ENCODE peak calls at places on chromosomes 16 and 17, in nine cellular contexts. X is brain microvascular endothelial cell, Q is A549, I is vagina, O is adrenal gland, J is A673, D is tibial artery, A is prostate gland, W is sigmoid colon. R is an unnamed sample.

GRCh38 chr17:41882756-41883155 is 17.5 kb upstream of the KLHL11 start:
- DNase-seq in X (no peak), Q (no peak), I (no peak), O (no peak), J (no peak), D (no peak), A (no peak), W (no peak), R (no peak)

GRCh38 chr17:77036841-77037381 is 103.9 kb upstream of the SEC14L1 start:
- DNase-seq in X (no peak), Q (no peak), I (no peak), O (no peak), J (no peak), D (no peak), A (no peak), W (no peak), R (no peak)

GRCh38 chr17:43530303-43531081 is 15.6 kb downstream of the ETV4 start:
- DNase-seq in X (peak), Q (no peak), I (no peak), O (peak), J (peak), D (no peak), A (peak), W (peak), R (peak)

GRCh38 chr16:626787-627457 is 3.9 kb upstream of the WFIKKN1 start:
- DNase-seq in X (peak), Q (peak), I (no peak), O (peak), J (peak), D (no peak), A (no peak), W (peak), R (peak)

GRCh38 chr17:79372470-79373238 is 238.2 kb downstream of the RBFOX3 start:
- DNase-seq in X (no peak), Q (no peak), I (no peak), O (no peak), J (no peak), D (no peak), A (no peak), W (no peak), R (no peak)

GRCh38 chr16:4733747-4734062 is 366 bp downstream of the ANKS3 start:
- DNase-seq in X (peak), Q (no peak), I (no peak), O (no peak), J (no peak), D (no peak), A (peak), W (peak), R (no peak)

GRCh38 chr16:56488035-56488434 is 31.8 kb downstream of the BBS2 start:
- DNase-seq in X (no peak), Q (no peak), I (no peak), O (no peak), J (peak), D (no peak), A (no peak), W (no peak), R (no peak)

GRCh38 chr17:45425125-45425983 is 7.3 kb downstream of the ARHGAP27 start:
- DNase-seq in X (peak), Q (peak), I (no peak), O (no peak), J (peak), D (no peak), A (peak), W (no peak), R (peak)

GRCh38 chr17:45432405-45433113 is at the start of gene ARHGAP27:
- DNase-seq in X (no peak), Q (no peak), I (no peak), O (peak), J (no peak), D (no peak), A (no peak), W (peak), R (peak)

GRCh38 chr17:50768348-50768761 is 1.0 kb upstream of the ANKRD40CL start:
- DNase-seq in X (no peak), Q (peak), I (no peak), O (peak), J (no peak), D (no peak), A (peak), W (no peak), R (peak)

GRCh38 chr16:1108299-1109252 is 12.5 kb upstream of the C1QTNF8 start:
- DNase-seq in X (no peak), Q (no peak), I (no peak), O (peak), J (no peak), D (peak), A (peak), W (peak), R (no peak)

GRCh38 chr16:56849690-56850680 is 15.0 kb upstream of the SLC12A3 start:
- DNase-seq in X (peak), Q (no peak), I (no peak), O (no peak), J (no peak), D (peak), A (no peak), W (no peak), R (no peak)

GRCh38 chr16:69709456-69710084 is 16.8 kb downstream of the NQO1 start:
- DNase-seq in X (peak), Q (peak), I (no peak), O (no peak), J (peak), D (peak), A (peak), W (no peak), R (no peak)

GRCh38 chr17:33560165-33560564 is 267.1 kb upstream of the ASIC2 start:
- DNase-seq in X (peak), Q (no peak), I (no peak), O (no peak), J (peak), D (no peak), A (no peak), W (no peak), R (no peak)

GRCh38 chr17:81063488-81064093 is 28.6 kb downstream of the BAIAP2 start:
- DNase-seq in X (no peak), Q (no peak), I (no peak), O (no peak), J (no peak), D (no peak), A (no peak), W (no peak), R (no peak)

GRCh38 chr16:555528-556478 is 4.4 kb upstream of the PRR35 start:
- DNase-seq in X (no peak), Q (no peak), I (no peak), O (no peak), J (no peak), D (no peak), A (no peak), W (no peak), R (no peak)

GRCh38 chr17:82871056-82871775 is 31.4 kb upstream of the ZNF750 start:
- DNase-seq in X (no peak), Q (no peak), I (no peak), O (no peak), J (no peak), D (no peak), A (no peak), W (no peak), R (no peak)

GRCh38 chr17:82870091-82870491 is 30.3 kb upstream of the ZNF750 start:
- DNase-seq in X (no peak), Q (no peak), I (no peak), O (no peak), J (no peak), D (no peak), A (no peak), W (no peak), R (no peak)

GRCh38 chr17:82870541-82870940 is 30.7 kb upstream of the ZNF750 start:
- DNase-seq in X (no peak), Q (no peak), I (no peak), O (no peak), J (no peak), D (no peak), A (no peak), W (no peak), R (no peak)

GRCh38 chr17:82868715-82869131 is 28.9 kb upstream of the ZNF750 start:
- DNase-seq in X (no peak), Q (no peak), I (no peak), O (no peak), J (no peak), D (no peak), A (no peak), W (no peak), R (no peak)

GRCh38 chr17:82869536-82869935 is 29.7 kb upstream of the ZNF750 start:
- DNase-seq in X (no peak), Q (no peak), I (no peak), O (no peak), J (no peak), D (no peak), A (no peak), W (no peak), R (no peak)
- H3K27ac ChIP-seq in X (no peak), Q (no peak), I (no peak), O (no peak), J (no peak), D (no peak), A (no peak), W (no peak), R (no peak)

GRCh38 chr16:66717112-66717675 is 20.7 kb upstream of the CMTM4 start:
- DNase-seq in X (peak), Q (peak), I (no peak), O (peak), J (peak), D (no peak), A (no peak), W (no peak), R (no peak)
- TF ChIP-seq CTCF in X (peak), Q (peak), I (peak), O (peak), J (peak), D (no peak), A (no peak), W (peak), R (peak)

GRCh38 chr17:29039764-29040598 is 3.0 kb upstream of the PIPOX start:
- DNase-seq in X (peak), Q (no peak), I (no peak), O (no peak), J (peak), D (no peak), A (peak), W (no peak), R (no peak)
- H3K27ac ChIP-seq in X (no peak), Q (no peak), I (no peak), O (no peak), J (peak), D (no peak), A (no peak), W (no peak), R (no peak)

DNA sequence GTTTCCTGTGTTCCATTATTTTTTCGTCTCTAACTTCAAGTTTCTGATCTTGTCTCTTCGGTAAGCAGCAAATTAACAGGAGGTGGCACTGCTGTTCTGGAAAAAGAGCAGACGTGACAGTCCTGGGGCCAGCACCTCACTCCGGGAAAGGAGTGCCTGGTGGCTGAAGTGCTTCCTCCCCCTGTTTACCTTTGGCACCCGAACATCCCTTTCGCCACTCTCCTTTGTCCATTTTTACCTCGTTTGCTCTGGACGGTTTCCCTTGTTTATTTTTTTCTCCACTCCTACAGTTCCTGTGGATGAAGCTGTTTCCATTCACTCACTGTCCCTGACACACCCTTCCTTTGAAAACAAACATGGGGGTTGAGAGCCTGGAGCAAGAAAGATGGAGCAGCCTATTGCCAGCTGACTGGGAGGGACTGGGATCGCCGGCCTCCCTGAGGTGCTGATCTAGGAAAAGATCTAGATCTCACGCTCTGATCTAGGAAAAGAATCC is 12.6 kb downstream of the SAP30BP start:
- DNase-seq in X (no peak), Q (peak), I (no peak), O (no peak), J (no peak), D (no peak), A (peak), W (no peak), R (peak)
- TF ChIP-seq CTCF in X (peak), Q (peak), I (peak), O (no peak), J (no peak), D (peak), A (peak), W (no peak), R (peak)

DNA sequence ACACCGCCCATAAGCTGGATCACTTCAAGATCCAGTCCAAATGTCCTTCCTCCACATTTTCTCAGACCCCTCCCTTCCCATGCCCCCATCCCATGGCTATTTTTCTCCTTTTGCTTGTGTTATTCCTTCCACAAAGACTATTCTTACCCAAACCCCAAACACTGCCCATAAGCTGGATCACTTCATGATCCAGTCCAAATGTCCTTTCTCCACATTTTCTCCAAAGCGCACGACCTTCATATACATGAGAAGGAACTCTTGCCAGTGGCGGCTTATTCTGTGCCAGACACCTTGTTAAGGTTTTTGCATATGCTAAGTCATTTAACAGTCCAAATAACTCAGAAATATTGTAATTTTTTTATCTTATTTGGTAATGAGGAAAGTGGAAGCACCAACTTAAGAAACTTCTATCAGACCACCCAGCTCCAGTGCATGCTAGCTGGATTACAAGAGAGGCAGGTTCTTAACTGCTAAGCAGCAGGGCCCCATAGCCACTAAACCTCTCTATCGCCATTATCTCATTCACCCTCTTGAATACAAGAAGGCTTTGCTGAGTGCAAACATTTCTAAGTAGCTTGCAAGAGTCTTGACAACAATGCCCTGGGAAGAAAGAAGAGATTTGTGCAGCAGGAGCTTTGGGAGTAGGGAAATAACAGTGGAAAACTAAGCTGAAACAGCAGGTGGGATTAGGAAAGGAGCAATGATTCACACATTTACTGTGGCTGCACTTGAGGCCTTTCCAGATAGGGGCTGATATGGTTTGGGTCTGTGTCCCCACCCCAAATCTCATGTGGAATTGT is 428.2 kb upstream of the MAF start:
- DNase-seq in X (no peak), Q (no peak), I (no peak), O (no peak), J (no peak), D (no peak), A (no peak), W (no peak), R (no peak)
- H3K27ac ChIP-seq in X (no peak), Q (peak), I (no peak), O (no peak), J (no peak), D (no peak), A (no peak), W (no peak), R (no peak)

GRCh38 chr17:66841328-66841727 is 6.4 kb downstream of the CACNG5 start:
- DNase-seq in X (no peak), Q (no peak), I (no peak), O (no peak), J (no peak), D (no peak), A (no peak), W (no peak), R (no peak)
- TF ChIP-seq CTCF in X (no peak), Q (no peak), I (no peak), O (no peak), J (no peak), D (no peak), A (no peak), W (no peak), R (no peak)

DNA sequence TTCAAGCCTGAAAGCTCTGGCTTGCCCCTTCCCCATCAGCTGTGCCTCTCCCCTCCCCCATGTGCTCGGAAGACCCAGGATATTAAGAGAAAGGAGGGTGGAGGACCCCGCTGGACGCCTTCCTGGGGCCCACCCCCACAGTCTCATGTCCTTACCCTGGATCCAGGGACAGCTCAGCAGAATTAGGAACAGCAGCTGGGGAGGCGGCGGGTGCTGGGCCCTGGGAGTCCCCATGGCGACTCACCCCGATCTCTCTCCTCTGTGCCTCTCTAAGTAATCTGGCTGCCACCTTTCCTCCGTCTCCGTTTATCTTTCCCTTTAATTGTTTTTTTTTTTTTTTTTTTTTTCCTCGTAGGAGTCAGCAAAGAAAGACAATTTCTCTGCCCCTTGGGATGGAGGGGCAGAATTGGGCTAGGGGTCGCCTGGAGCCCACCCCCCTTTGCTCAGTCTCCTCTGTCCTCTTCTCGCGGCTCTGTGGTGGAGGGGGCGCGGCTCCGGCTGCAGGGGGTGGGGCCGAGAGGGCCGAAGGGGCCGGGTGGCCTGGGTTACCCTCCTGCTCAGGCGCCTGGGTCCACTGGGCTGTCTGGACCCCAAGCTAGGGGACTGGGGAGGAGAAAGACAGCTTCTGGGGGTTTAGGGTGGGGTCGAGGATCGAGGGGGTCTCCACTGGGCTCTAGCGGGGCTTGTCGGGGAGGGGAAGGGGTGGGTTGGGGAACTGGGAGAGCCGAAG is 399 bp downstream of the SEZ6L2 start:
- DNase-seq in X (peak), Q (no peak), I (no peak), O (peak), J (peak), D (no peak), A (no peak), W (no peak), R (no peak)
- H3K27ac ChIP-seq in X (peak), Q (peak), I (no peak), O (peak), J (peak), D (no peak), A (peak), W (no peak), R (no peak)

DNA sequence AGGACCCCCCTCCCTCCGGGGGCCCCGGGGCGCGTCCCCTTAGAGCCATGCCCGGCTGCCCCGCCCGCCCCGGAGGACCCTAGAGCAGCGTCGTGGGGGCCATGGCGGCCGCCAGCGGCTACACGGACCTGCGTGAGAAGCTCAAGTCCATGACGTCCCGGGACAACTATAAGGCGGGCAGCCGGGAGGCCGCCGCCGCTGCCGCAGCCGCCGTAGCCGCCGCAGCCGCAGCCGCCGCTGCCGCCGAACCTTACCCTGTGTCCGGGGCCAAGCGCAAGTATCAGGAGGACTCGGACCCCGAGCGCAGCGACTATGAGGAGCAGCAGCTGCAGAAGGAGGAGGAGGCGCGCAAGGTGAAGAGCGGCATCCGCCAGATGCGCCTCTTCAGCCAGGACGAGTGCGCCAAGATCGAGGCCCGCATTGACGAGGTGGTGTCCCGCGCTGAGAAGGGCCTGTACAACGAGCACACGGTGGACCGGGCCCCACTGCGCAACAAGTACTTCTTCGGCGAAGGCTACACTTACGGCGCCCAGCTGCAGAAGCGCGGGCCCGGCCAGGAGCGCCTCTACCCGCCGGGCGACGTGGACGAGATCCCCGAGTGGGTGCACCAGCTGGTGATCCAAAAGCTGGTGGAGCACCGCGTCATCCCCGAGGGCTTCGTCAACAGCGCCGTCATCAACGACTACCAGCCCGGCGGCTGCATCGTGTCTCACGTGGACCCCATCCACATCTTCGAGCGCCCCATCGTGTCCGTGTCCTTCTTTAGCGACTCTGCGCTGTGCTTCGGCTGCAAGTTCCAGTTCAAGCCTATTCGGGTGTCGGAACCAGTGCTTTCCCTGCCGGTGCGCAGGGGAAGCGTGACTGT is 747 bp downstream of the ALKBH5 start:
- DNase-seq in X (no peak), Q (peak), I (no peak), O (peak), J (peak), D (peak), A (peak), W (peak), R (peak)
- TF ChIP-seq CTCF in X (no peak), Q (no peak), I (no peak), O (no peak), J (no peak), D (no peak), A (no peak), W (no peak), R (no peak)

GRCh38 chr16:67843343-67843765 is 1.2 kb downstream of the THAP11 start:
- DNase-seq in X (no peak), Q (no peak), I (no peak), O (no peak), J (no peak), D (no peak), A (no peak), W (peak), R (no peak)
- H3K27ac ChIP-seq in X (peak), Q (no peak), I (peak), O (peak), J (peak), D (peak), A (peak), W (peak), R (peak)

DNA sequence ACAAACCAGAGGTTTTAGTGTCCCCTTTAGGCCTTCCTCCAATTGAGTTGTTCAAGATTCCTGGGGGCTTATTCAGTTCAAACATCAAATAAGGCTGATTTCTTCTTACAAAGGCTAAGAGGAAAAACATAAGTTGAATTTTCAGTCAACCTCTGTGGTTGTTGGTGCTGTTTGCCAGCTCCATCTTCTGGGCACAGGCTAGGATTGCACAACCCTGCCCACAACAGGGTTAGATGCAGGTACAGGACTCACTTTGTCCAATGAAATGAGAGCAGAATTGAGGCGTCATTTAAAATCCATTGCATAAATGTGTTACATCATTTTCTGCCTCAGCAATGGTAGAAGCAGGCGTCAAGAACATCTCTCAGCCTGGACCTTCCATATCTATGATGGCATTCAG is 173.3 kb downstream of the PMP22 start:
- DNase-seq in X (no peak), Q (peak), I (no peak), O (no peak), J (peak), D (no peak), A (no peak), W (no peak), R (no peak)
- TF ChIP-seq CTCF in X (peak), Q (peak), I (no peak), O (no peak), J (no peak), D (no peak), A (no peak), W (no peak), R (no peak)

R was measured in lung.